ENCODE peak calls at places on chromosomes 7 and 10, in seven cellular contexts. H is esophagus muscularis mucosa, R is transverse colon, B is sigmoid colon, E is spleen, M is GM12878, P is upper lobe of left lung. C is an unnamed sample.

GRCh38 chr7:78165454-78165853 is 366.9 kb downstream of the PHTF2 start:
- DNase-seq in M (no peak), H (no peak), P (no peak), R (no peak), E (no peak), B (no peak), C (no peak)

GRCh38 chr10:131269776-131270460 is 41.6 kb downstream of the TCERG1L start:
- DNase-seq in P (no peak), H (no peak), B (no peak), M (no peak), R (no peak), E (peak; percentile 44), C (no peak)

GRCh38 chr7:123271231-123271630 is 71.5 kb upstream of the SLC13A1 start:
- DNase-seq in E (no peak), B (no peak), P (no peak), R (no peak), M (no peak), H (no peak), C (no peak)

GRCh38 chr10:56298941-56299340 is 62.1 kb downstream of the ZWINT start:
- DNase-seq in R (no peak), M (no peak), P (no peak), H (no peak), B (no peak), E (peak; percentile 45), C (no peak)

GRCh38 chr7:74183653-74184450 is 9.7 kb downstream of the EIF4H start:
- DNase-seq in H (no peak), B (no peak), M (no peak), P (no peak), E (no peak), R (no peak), C (no peak)

GRCh38 chr7:17255930-17256329 is 42.5 kb upstream of the AHR start:
- DNase-seq in M (no peak), H (no peak), R (no peak), B (no peak), P (no peak), E (no peak), C (no peak)

GRCh38 chr10:100303724-100304319 is 17.3 kb upstream of the BLOC1S2 start:
- DNase-seq in P (no peak), H (no peak), E (no peak), B (no peak), R (no peak), M (no peak), C (no peak)

GRCh38 chr7:32068411-32068905 is 1.7 kb downstream of the PDE1C start:
- DNase-seq in B (no peak), H (no peak), M (no peak), P (no peak), R (no peak), E (no peak), C (no peak)

GRCh38 chr7:118846977-118847376 is 622.5 kb downstream of the ANKRD7 start:
- DNase-seq in P (no peak), E (no peak), R (no peak), H (no peak), B (no peak), M (no peak), C (no peak)

GRCh38 chr7:33965116-33965827 is 59.9 kb downstream of the BMPER start:
- DNase-seq in H (no peak), B (no peak), R (no peak), M (no peak), E (no peak), P (no peak), C (no peak)

GRCh38 chr10:122326806-122327205 is 47.7 kb upstream of the PLEKHA1 start:
- DNase-seq in E (no peak), R (no peak), B (no peak), M (no peak), P (no peak), H (no peak), C (no peak)

GRCh38 chr7:8184241-8184640 is 77.7 kb downstream of the ICA1 start:
- DNase-seq in P (no peak), R (no peak), M (no peak), B (no peak), H (no peak), E (no peak), C (no peak)

GRCh38 chr7:79668292-79668691 is 214.8 kb upstream of the MAGI2 start:
- DNase-seq in B (no peak), P (no peak), H (no peak), R (no peak), E (no peak), M (no peak), C (no peak)

GRCh38 chr10:70564901-70565351 is 37.6 kb downstream of the PRF1 start:
- DNase-seq in H (no peak), E (no peak), B (peak; percentile 46), P (no peak), M (no peak), R (no peak), C (no peak)

GRCh38 chr10:35424680-35425285 is 88.5 kb downstream of the CCNY start:
- DNase-seq in R (no peak), E (no peak), H (no peak), P (no peak), M (no peak), B (peak; percentile 60), C (no peak)

GRCh38 chr7:24949884-24950283 is 30.1 kb downstream of the OSBPL3 start:
- DNase-seq in P (no peak), B (no peak), H (no peak), R (no peak), M (no peak), E (no peak), C (no peak)

GRCh38 chr10:103919648-103920025 is 1.7 kb upstream of the STN1 start:
- DNase-seq in P (no peak), B (no peak), H (no peak), R (no peak), E (no peak), M (no peak), C (no peak)

GRCh38 chr7:16770657-16771329 is 17.2 kb downstream of the TSPAN13 start:
- DNase-seq in R (no peak), P (no peak), M (no peak), H (no peak), B (no peak), E (no peak), C (no peak)

GRCh38 chr10:34911661-34912205 is 96.6 kb upstream of the PARD3 start:
- DNase-seq in B (peak; percentile 41), E (peak; percentile 44), H (no peak), M (no peak), R (no peak), P (no peak), C (no peak)

GRCh38 chr10:89469517-89469916 is 55.1 kb downstream of the IFIT5 start:
- DNase-seq in E (no peak), H (no peak), M (no peak), B (no peak), R (no peak), P (no peak), C (no peak)

GRCh38 chr10:59057350-59057749 is 119.1 kb upstream of the PHYHIPL start:
- DNase-seq in E (no peak), B (no peak), H (no peak), R (no peak), M (no peak), P (no peak), C (no peak)

GRCh38 chr10:74382643-74383042 is 231.6 kb downstream of the ADK start:
- DNase-seq in M (no peak), H (no peak), P (no peak), B (no peak), E (no peak), R (no peak), C (no peak)

GRCh38 chr10:51311232-51311631 is 236.9 kb downstream of the PRKG1 start:
- DNase-seq in M (no peak), P (no peak), E (no peak), H (no peak), R (no peak), B (no peak), C (no peak)

GRCh38 chr10:128092454-128092853 is 33.8 kb downstream of the MKI67 start:
- DNase-seq in H (no peak), E (no peak), R (no peak), P (no peak), M (no peak), B (no peak), C (no peak)

GRCh38 chr10:91319336-91319735 is 90.8 kb upstream of the HECTD2 start:
- DNase-seq in E (no peak), P (no peak), B (no peak), H (no peak), R (no peak), M (no peak), C (no peak)

GRCh38 chr7:33186187-33186586 is 56.8 kb downstream of the BBS9 start:
- DNase-seq in H (no peak), R (no peak), M (no peak), B (no peak), P (no peak), E (no peak), C (no peak)

GRCh38 chr10:88062798-88063472 is 199.5 kb downstream of the PTEN start:
- DNase-seq in H (no peak), P (no peak), R (no peak), E (no peak), B (no peak), M (no peak), C (no peak)

GRCh38 chr10:88065384-88066049 is 202.1 kb downstream of the PTEN start:
- DNase-seq in E (no peak), M (no peak), P (no peak), R (no peak), H (no peak), B (no peak), C (no peak)

GRCh38 chr10:88063861-88064521 is 200.6 kb downstream of the PTEN start:
- DNase-seq in P (no peak), M (no peak), E (no peak), H (no peak), B (no peak), R (no peak), C (no peak)

GRCh38 chr10:88066319-88066718 is 202.9 kb downstream of the PTEN start:
- DNase-seq in E (no peak), P (no peak), M (no peak), B (no peak), R (no peak), H (no peak), C (no peak)

GRCh38 chr10:88064608-88065383 is 201.4 kb downstream of the PTEN start:
- DNase-seq in M (peak; percentile 95), H (peak; percentile 93), R (peak; percentile 50), E (peak; percentile 81), P (peak; percentile 73), B (peak; percentile 89), C (no peak)
- TF ChIP-seq POLR2A in M (no peak), H (no peak), R (no peak), E (no peak), P (no peak), B (no peak), C (peak; percentile 54)

GRCh38 chr7:102875700-102876192 is 37.1 kb upstream of the LRRC17 start:
- DNase-seq in R (no peak), B (no peak), P (no peak), H (no peak), M (no peak), E (no peak), C (no peak)
- TF ChIP-seq POLR2AphosphoS5 in R (no peak), B (no peak), P (no peak), H (no peak), M (no peak), E (no peak), C (no peak)

GRCh38 chr10:63520463-63521388 is 475 bp upstream of the REEP3 start:
- DNase-seq in M (no peak), R (peak; percentile 74), H (no peak), P (peak; percentile 79), E (no peak), B (peak; percentile 81), C (peak; percentile 53)
- TF ChIP-seq POLR2A in M (peak; percentile 77), R (peak; percentile 40), H (no peak), P (no peak), E (no peak), B (no peak), C (peak; percentile 41)

GRCh38 chr10:61215276-61215675 is 237.9 kb downstream of the TMEM26 start:
- DNase-seq in H (no peak), R (no peak), E (no peak), P (no peak), M (no peak), B (no peak), C (no peak)
- TF ChIP-seq POLR2AphosphoS5 in H (no peak), R (no peak), E (no peak), P (no peak), M (no peak), B (no peak), C (no peak)

C was measured in GM12892.